ENCODE peak calls at places on chromosomes 13 and 19, in seven cellular contexts. One of them, this sample, is unnamed.

GRCh38 chr13:67438465-67438864 is 208.3 kb upstream of the PCDH9 start:
- DNase-seq in activated CD8-positive, alpha-beta T cell treated with anti-CD3 and anti-CD28 coated beads for 36 hours: no peak
- DNase-seq in heart left ventricle: no peak
- DNase-seq in fibroblast of the conjunctiva: no peak
- DNase-seq in stimulated activated CD8-positive, alpha-beta memory T cell treated with anti-CD3 and anti-CD28 coated beads, Interleukin-15, amount 100 ng/mL, for 1 hour: no peak
- DNase-seq in thyroid gland: no peak
- DNase-seq in astrocyte of the cerebellum: no peak
- DNase-seq in this sample: no peak

GRCh38 chr13:102816633-102817032 is 17.7 kb downstream of the BIVM start:
- DNase-seq in activated CD8-positive, alpha-beta T cell treated with anti-CD3 and anti-CD28 coated beads for 36 hours: no peak
- DNase-seq in heart left ventricle: no peak
- DNase-seq in fibroblast of the conjunctiva: no peak
- DNase-seq in stimulated activated CD8-positive, alpha-beta memory T cell treated with anti-CD3 and anti-CD28 coated beads, Interleukin-15, amount 100 ng/mL, for 1 hour: no peak
- DNase-seq in thyroid gland: no peak
- DNase-seq in astrocyte of the cerebellum: no peak
- DNase-seq in this sample: no peak

GRCh38 chr13:30866692-30867669 is 39.1 kb upstream of the MEDAG start:
- DNase-seq in activated CD8-positive, alpha-beta T cell treated with anti-CD3 and anti-CD28 coated beads for 36 hours: no peak
- DNase-seq in heart left ventricle: no peak
- DNase-seq in fibroblast of the conjunctiva: no peak
- DNase-seq in stimulated activated CD8-positive, alpha-beta memory T cell treated with anti-CD3 and anti-CD28 coated beads, Interleukin-15, amount 100 ng/mL, for 1 hour: no peak
- DNase-seq in thyroid gland: no peak
- DNase-seq in astrocyte of the cerebellum: no peak
- DNase-seq in this sample: peak; percentile 16

GRCh38 chr19:19554074-19555023 is 16.3 kb downstream of the CILP2 start:
- DNase-seq in activated CD8-positive, alpha-beta T cell treated with anti-CD3 and anti-CD28 coated beads for 36 hours: peak; percentile 76
- DNase-seq in heart left ventricle: no peak
- DNase-seq in fibroblast of the conjunctiva: no peak
- DNase-seq in stimulated activated CD8-positive, alpha-beta memory T cell treated with anti-CD3 and anti-CD28 coated beads, Interleukin-15, amount 100 ng/mL, for 1 hour: peak; percentile 44
- DNase-seq in thyroid gland: peak; percentile 26
- DNase-seq in astrocyte of the cerebellum: peak; percentile 11
- DNase-seq in this sample: peak; percentile 57

GRCh38 chr13:45196091-45196490 is 4.8 kb downstream of the KCTD4 start:
- DNase-seq in activated CD8-positive, alpha-beta T cell treated with anti-CD3 and anti-CD28 coated beads for 36 hours: no peak
- DNase-seq in heart left ventricle: no peak
- DNase-seq in fibroblast of the conjunctiva: no peak
- DNase-seq in stimulated activated CD8-positive, alpha-beta memory T cell treated with anti-CD3 and anti-CD28 coated beads, Interleukin-15, amount 100 ng/mL, for 1 hour: no peak
- DNase-seq in thyroid gland: no peak
- DNase-seq in astrocyte of the cerebellum: no peak
- DNase-seq in this sample: no peak

GRCh38 chr13:73168226-73168992 is 109.6 kb downstream of the KLF5 start:
- DNase-seq in activated CD8-positive, alpha-beta T cell treated with anti-CD3 and anti-CD28 coated beads for 36 hours: no peak
- DNase-seq in heart left ventricle: no peak
- DNase-seq in fibroblast of the conjunctiva: no peak
- DNase-seq in stimulated activated CD8-positive, alpha-beta memory T cell treated with anti-CD3 and anti-CD28 coated beads, Interleukin-15, amount 100 ng/mL, for 1 hour: no peak
- DNase-seq in thyroid gland: no peak
- DNase-seq in astrocyte of the cerebellum: no peak
- DNase-seq in this sample: peak; percentile 54

GRCh38 chr13:83895994-83896580 is 13.8 kb upstream of the SLITRK1 start:
- DNase-seq in activated CD8-positive, alpha-beta T cell treated with anti-CD3 and anti-CD28 coated beads for 36 hours: no peak
- DNase-seq in heart left ventricle: no peak
- DNase-seq in fibroblast of the conjunctiva: no peak
- DNase-seq in stimulated activated CD8-positive, alpha-beta memory T cell treated with anti-CD3 and anti-CD28 coated beads, Interleukin-15, amount 100 ng/mL, for 1 hour: no peak
- DNase-seq in thyroid gland: no peak
- DNase-seq in astrocyte of the cerebellum: peak; percentile 53
- DNase-seq in this sample: no peak

GRCh38 chr19:4256563-4256962 is 9.7 kb downstream of the YJU2 start:
- DNase-seq in activated CD8-positive, alpha-beta T cell treated with anti-CD3 and anti-CD28 coated beads for 36 hours: peak; percentile 25
- DNase-seq in heart left ventricle: no peak
- DNase-seq in fibroblast of the conjunctiva: no peak
- DNase-seq in stimulated activated CD8-positive, alpha-beta memory T cell treated with anti-CD3 and anti-CD28 coated beads, Interleukin-15, amount 100 ng/mL, for 1 hour: no peak
- DNase-seq in thyroid gland: no peak
- DNase-seq in astrocyte of the cerebellum: no peak
- DNase-seq in this sample: no peak

GRCh38 chr13:25489238-25489637 is 117.5 kb downstream of the ATP8A2 start:
- DNase-seq in activated CD8-positive, alpha-beta T cell treated with anti-CD3 and anti-CD28 coated beads for 36 hours: no peak
- DNase-seq in heart left ventricle: no peak
- DNase-seq in fibroblast of the conjunctiva: no peak
- DNase-seq in stimulated activated CD8-positive, alpha-beta memory T cell treated with anti-CD3 and anti-CD28 coated beads, Interleukin-15, amount 100 ng/mL, for 1 hour: no peak
- DNase-seq in thyroid gland: no peak
- DNase-seq in astrocyte of the cerebellum: no peak
- DNase-seq in this sample: no peak